ENCODE peak calls at places on chromosomes 4 and X, in five cellular contexts. F, Z, H, O and U are unnamed samples.
A peak's percentile ranks its signal among the peaks of the same experiment; 100 is the strongest.

GRCh38 chrX:150712619-150713018 is 19.4 kb downstream of the MTMR1 start:
- DNase-seq in F (no peak), Z (no peak), H (no peak), O (no peak), U (no peak)

GRCh38 chr4:650951-651883 is 22.9 kb downstream of the ATP5ME start:
- DNase-seq in F (peak; percentile 45), Z (no peak), H (no peak), O (no peak), U (peak; percentile 55)

GRCh38 chr4:78624048-78624447 is 72.5 kb downstream of the ANXA3 start:
- DNase-seq in F (no peak), Z (no peak), H (no peak), O (no peak), U (no peak)

GRCh38 chr4:75344915-75345314 is 169.3 kb downstream of the RCHY1 start:
- DNase-seq in F (no peak), Z (no peak), H (no peak), O (no peak), U (no peak)

GRCh38 chr4:74930166-74930565 is 2.8 kb upstream of the PARM1 start:
- DNase-seq in F (no peak), Z (peak; percentile 31), H (no peak), O (no peak), U (no peak)

GRCh38 chr4:69881173-69881773 is 21.3 kb upstream of the SULT1E1 start:
- DNase-seq in F (peak; percentile 53), Z (peak; percentile 54), H (no peak), O (peak; percentile 66), U (peak; percentile 63)

GRCh38 chrX:10529344-10529743 is 91.0 kb downstream of the MID1 start:
- DNase-seq in F (no peak), Z (no peak), H (no peak), O (no peak), U (no peak)

GRCh38 chr4:153471691-153472080 is 5.5 kb downstream of the TMEM131L start:
- DNase-seq in F (no peak), Z (no peak), H (no peak), O (no peak), U (no peak)

GRCh38 chrX:105190252-105190853 is 30.1 kb downstream of the TEX13A start:
- DNase-seq in F (peak; percentile 36), Z (peak; percentile 42), H (no peak), O (no peak), U (peak; percentile 10)

GRCh38 chr4:57490520-57490919 is 380.3 kb upstream of the IGFBP7 start:
- DNase-seq in F (no peak), Z (no peak), H (no peak), O (no peak), U (no peak)

GRCh38 chrX:1658083-1658463 is 43.2 kb downstream of the ASMT start:
- DNase-seq in F (no peak), Z (no peak), H (no peak), O (no peak), U (peak; percentile 52)

GRCh38 chrX:13101439-13102139 is 57.2 kb upstream of the FAM9C start:
- DNase-seq in F (no peak), Z (no peak), H (no peak), O (no peak), U (no peak)

GRCh38 chrX:25010784-25011588 is 4.8 kb downstream of the ARX start:
- DNase-seq in F (no peak), Z (no peak), H (no peak), O (no peak), U (peak; percentile 54)

GRCh38 chr4:44425614-44426208 is 22.9 kb downstream of the KCTD8 start:
- DNase-seq in F (peak; percentile 76), Z (no peak), H (no peak), O (no peak), U (peak; percentile 72)

GRCh38 chr4:134490863-134491262 is 289.3 kb upstream of the PABPC4L start:
- DNase-seq in F (no peak), Z (no peak), H (no peak), O (no peak), U (no peak)

GRCh38 chr4:42309571-42310260 is 87.6 kb upstream of the SHISA3 start:
- DNase-seq in F (no peak), Z (no peak), H (no peak), O (no peak), U (no peak)

GRCh38 chr4:105619193-105619931 is 66.9 kb downstream of the ARHGEF38 start:
- DNase-seq in F (no peak), Z (no peak), H (no peak), O (no peak), U (no peak)

GRCh38 chrX:44992775-44993174 is 119.8 kb downstream of the KDM6A start:
- DNase-seq in F (no peak), Z (no peak), H (no peak), O (no peak), U (no peak)

GRCh38 chr4:24209131-24209530 is 319.3 kb upstream of the PPARGC1A start:
- DNase-seq in F (no peak), Z (no peak), H (no peak), O (no peak), U (no peak)

GRCh38 chr4:30385650-30386049 is 334.5 kb upstream of the PCDH7 start:
- DNase-seq in F (no peak), Z (no peak), H (no peak), O (no peak), U (no peak)

GRCh38 chrX:68432648-68433047 is 647 bp downstream of the OPHN1 start:
- DNase-seq in F (no peak), Z (no peak), H (no peak), O (no peak), U (no peak)

GRCh38 chr4:143016171-143016570 is 168.5 kb upstream of the USP38 start:
- DNase-seq in F (no peak), Z (no peak), H (no peak), O (no peak), U (no peak)
- H3K79me2 ChIP-seq in F (no peaks in the 10 kb centered on the region), Z (no peaks in the 10 kb centered on the region), H (no peaks in the 10 kb centered on the region), O (no peaks in the 10 kb centered on the region), U (no peaks in the 10 kb centered on the region)

GRCh38 chr4:17558941-17559708 is 17.9 kb upstream of the LAP3 start:
- DNase-seq in F (no peak), Z (no peak), H (no peak), O (peak; percentile 97), U (no peak)

GRCh38 chr4:17561195-17561909 is 15.6 kb upstream of the LAP3 start:
- DNase-seq in F (no peak), Z (no peak), H (no peak), O (no peak), U (no peak)

GRCh38 chr4:17560065-17560673 is 16.8 kb upstream of the LAP3 start:
- DNase-seq in F (no peak), Z (no peak), H (no peak), O (peak; percentile 57), U (no peak)

GRCh38 chr4:17559709-17560048 is 17.3 kb upstream of the LAP3 start:
- DNase-seq in F (no peak), Z (no peak), H (no peak), O (no peak), U (no peak)

DNA sequence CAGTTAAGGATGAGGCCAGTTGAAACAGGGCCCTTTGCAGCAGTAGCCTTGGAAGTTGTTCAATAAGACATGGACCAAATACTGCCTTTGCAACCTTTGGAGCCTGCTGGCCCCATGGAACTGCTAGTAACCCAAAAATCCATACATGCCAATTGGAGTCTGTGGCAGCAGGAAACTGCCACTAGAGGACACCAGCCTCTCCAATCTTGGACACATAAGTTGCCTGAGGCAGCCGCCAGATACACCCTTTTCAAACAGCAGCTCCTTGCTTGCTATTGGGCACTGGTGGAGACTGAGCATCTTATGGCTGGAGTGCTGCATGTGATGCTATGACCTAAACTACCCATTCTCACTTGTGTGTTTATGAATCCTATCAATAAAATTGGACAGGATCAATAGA is 14.8 kb upstream of the LAP3 start:
- DNase-seq in F (peak; percentile 28), Z (no peak), H (no peak), O (peak; percentile 46), U (peak; percentile 36)
- TF ChIP-seq CTCF in F (peak; percentile 31), Z (no peak), H (peak; percentile 11), O (peak; percentile 46), U (peak; percentile 41)

DNA sequence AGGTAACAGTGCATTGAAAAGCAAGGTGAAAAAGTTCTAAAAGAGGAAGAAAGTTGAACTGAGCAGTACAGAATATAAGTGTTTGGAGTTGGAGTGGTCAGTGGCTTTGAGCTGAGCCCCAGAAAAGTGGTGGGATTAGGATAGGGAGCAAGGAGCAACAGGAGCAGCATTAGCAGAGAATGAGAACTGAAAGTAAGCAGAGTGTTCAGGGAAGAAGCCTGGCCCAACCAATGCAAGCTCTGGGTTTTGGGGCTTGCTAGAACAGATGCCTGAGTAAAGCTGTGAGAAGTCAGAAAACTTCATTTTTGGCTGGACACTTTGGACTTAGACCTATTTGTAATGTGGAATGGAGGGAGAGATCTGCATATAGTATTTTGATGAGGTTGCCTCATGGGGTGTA is 17.8 kb downstream of the JADE1 start:
- DNase-seq in F (no peak), Z (no peak), H (no peak), O (no peak), U (no peak)
- H3K4me1 ChIP-seq in F (peaks cover 99% of the 10 kb centered on the region), Z (peaks cover 62% of the 10 kb centered on the region), H (peaks cover 43% of the 10 kb centered on the region), O (peaks cover 50% of the 10 kb centered on the region), U (peaks cover 61% of the 10 kb centered on the region)

DNA sequence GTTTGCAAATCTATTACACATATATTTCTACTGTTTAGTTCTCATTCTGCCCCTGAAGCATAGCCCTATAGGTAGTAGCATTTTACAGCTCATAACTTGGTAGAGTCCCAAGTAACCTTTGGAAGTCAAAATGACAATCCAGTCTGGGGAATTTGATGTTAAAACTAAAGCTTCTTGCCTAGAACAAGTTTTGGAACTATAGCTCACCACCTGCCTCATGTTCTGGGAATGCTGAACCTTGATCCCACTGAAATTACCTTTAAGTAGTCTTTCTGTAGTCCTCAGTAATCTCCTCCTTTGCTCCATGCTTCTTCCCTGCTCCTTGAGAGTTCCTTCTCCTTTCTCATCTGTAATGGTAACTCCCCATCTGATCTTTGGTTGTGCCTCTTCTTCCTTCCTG is 8.5 kb downstream of the UGT8 start:
- DNase-seq in F (no peak), Z (no peak), H (no peak), O (no peak), U (no peak)
- H3K79me2 ChIP-seq in F (peaks cover 80% of the 10 kb centered on the region), Z (no peaks in the 10 kb centered on the region), H (no peaks in the 10 kb centered on the region), O (no peaks in the 10 kb centered on the region), U (peaks cover 5% of the 10 kb centered on the region)

GRCh38 chr4:38904090-38904666 is 36.6 kb downstream of the FAM114A1 start:
- DNase-seq in F (peak; percentile 7), Z (no peak), H (no peak), O (peak; percentile 89), U (no peak)

GRCh38 chr4:38898245-38898644 is 30.6 kb downstream of the FAM114A1 start:
- DNase-seq in F (no peak), Z (no peak), H (no peak), O (no peak), U (no peak)

GRCh38 chr4:38905657-38906398 is 38.2 kb downstream of the FAM114A1 start:
- DNase-seq in F (no peak), Z (no peak), H (no peak), O (no peak), U (no peak)

GRCh38 chr4:38902221-38902620 is 34.6 kb downstream of the FAM114A1 start:
- DNase-seq in F (no peak), Z (no peak), H (no peak), O (no peak), U (no peak)

DNA sequence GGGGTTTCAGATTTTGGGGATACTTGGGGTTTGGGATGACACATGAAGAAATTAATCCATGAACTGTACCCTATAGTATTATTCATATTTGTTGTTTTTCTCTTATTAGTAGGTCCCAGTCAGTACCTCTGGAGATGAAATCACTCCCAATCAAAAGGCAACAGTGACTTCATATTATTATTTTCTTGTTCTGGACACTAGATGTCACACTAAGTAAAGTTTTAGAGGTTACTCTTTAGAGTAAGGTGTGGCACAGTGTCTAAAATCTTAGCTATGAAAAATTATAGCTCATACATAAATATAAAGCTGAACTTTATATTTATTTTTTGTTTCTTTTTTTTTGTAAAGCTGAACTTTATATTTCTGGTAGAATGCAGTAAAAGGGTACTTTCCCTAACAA is 35.1 kb downstream of the FAM114A1 start:
- DNase-seq in F (peak; percentile 33), Z (peak; percentile 63), H (no peak), O (peak; percentile 27), U (peak; percentile 21)
- TF ChIP-seq CTCF in F (peak; percentile 51), Z (peak; percentile 39), H (peak; percentile 23), O (peak; percentile 49), U (peak; percentile 63)